ENCODE peak calls at places on chromosomes 6 and 20, in seven cellular contexts. Y, G, N, U, T, B and X are unnamed samples.

GRCh38 chr6:24858154-24858801 is 59.6 kb upstream of the ARMH2 start:
- DNase-seq in T (no peak), B (peak; percentile 24), Y (no peak), U (no peak), G (no peak), N (no peak), X (peak; percentile 20)

GRCh38 chr6:20916081-20916480 is 381.8 kb downstream of the CDKAL1 start:
- DNase-seq in G (no peak), B (no peak), U (no peak), T (no peak), Y (no peak), N (no peak), X (no peak)

GRCh38 chr20:15760217-15760567 is 813.1 kb downstream of the KIF16B start:
- DNase-seq in B (no peak), U (no peak), G (no peak), T (no peak), Y (no peak), N (no peak), X (no peak)

GRCh38 chr20:46169245-46170171 is 51.4 kb downstream of the CD40 start:
- DNase-seq in U (no peak), G (no peak), Y (no peak), T (no peak), B (no peak), N (no peak), X (no peak)

GRCh38 chr6:8608737-8609136 is 173.4 kb upstream of the SLC35B3 start:
- DNase-seq in Y (no peak), G (no peak), T (no peak), U (no peak), N (no peak), B (no peak), X (no peak)

GRCh38 chr6:2854394-2854982 is 12.8 kb upstream of the SERPINB1 start:
- DNase-seq in G (no peak), Y (no peak), T (no peak), N (no peak), U (no peak), B (no peak), X (no peak)

GRCh38 chr6:144742779-144743178 is 457.6 kb downstream of the UTRN start:
- DNase-seq in Y (no peak), G (no peak), U (no peak), B (no peak), T (no peak), N (no peak), X (no peak)

GRCh38 chr6:41344865-41345264 is 9.5 kb downstream of the NCR2 start:
- DNase-seq in T (peak; percentile 45), B (peak; percentile 49), N (no peak), Y (no peak), G (no peak), U (no peak), X (peak; percentile 48)

GRCh38 chr20:13819885-13820645 is 35.2 kb downstream of the NDUFAF5 start:
- DNase-seq in U (no peak), T (no peak), N (peak; percentile 27), Y (no peak), G (no peak), B (peak; percentile 59), X (peak; percentile 58)